ENCODE peak calls at places on chromosomes 7 and 10, in four cellular contexts. One of them, this sample, is unnamed.

GRCh38 chr7:51376420-51377092 is 59.9 kb upstream of the COBL start:
- DNase-seq in left ventricle myocardium inferior: no peak
- DNase-seq in fibroblast of mammary gland: peak
- DNase-seq in Karpas-422: no peak
- DNase-seq in this sample: peak

GRCh38 chr10:17805921-17806577 is 3.1 kb upstream of the MRC1 start:
- DNase-seq in left ventricle myocardium inferior: no peak
- DNase-seq in fibroblast of mammary gland: no peak
- DNase-seq in Karpas-422: peak
- DNase-seq in this sample: no peak

GRCh38 chr10:120588311-120588710 is 131.3 kb downstream of the PLPP4 start:
- DNase-seq in left ventricle myocardium inferior: no peak
- DNase-seq in fibroblast of mammary gland: no peak
- DNase-seq in Karpas-422: no peak
- DNase-seq in this sample: no peak

GRCh38 chr10:12782537-12782936 is 219.0 kb downstream of the CCDC3 start:
- DNase-seq in left ventricle myocardium inferior: peak
- DNase-seq in fibroblast of mammary gland: peak
- DNase-seq in Karpas-422: peak
- DNase-seq in this sample: peak

GRCh38 chr7:55423891-55424290 is 58.8 kb downstream of the LANCL2 start:
- DNase-seq in left ventricle myocardium inferior: no peak
- DNase-seq in fibroblast of mammary gland: peak
- DNase-seq in Karpas-422: no peak
- DNase-seq in this sample: peak

GRCh38 chr7:87225696-87226095 is 6.2 kb upstream of the TMEM243 start:
- DNase-seq in left ventricle myocardium inferior: no peak
- DNase-seq in fibroblast of mammary gland: peak
- DNase-seq in Karpas-422: no peak
- DNase-seq in this sample: peak

GRCh38 chr7:133704436-133704835 is 422.7 kb upstream of the LRGUK start:
- DNase-seq in left ventricle myocardium inferior: no peak
- DNase-seq in fibroblast of mammary gland: no peak
- DNase-seq in Karpas-422: no peak
- DNase-seq in this sample: no peak

GRCh38 chr7:121262969-121263368 is 65.8 kb upstream of the WNT16 start:
- DNase-seq in left ventricle myocardium inferior: no peak
- DNase-seq in fibroblast of mammary gland: no peak
- DNase-seq in Karpas-422: no peak
- DNase-seq in this sample: no peak

GRCh38 chr10:33653584-33654367 is 319.3 kb upstream of the NRP1 start:
- DNase-seq in left ventricle myocardium inferior: no peak
- DNase-seq in fibroblast of mammary gland: peak
- DNase-seq in Karpas-422: no peak
- DNase-seq in this sample: no peak

GRCh38 chr10:107417446-107417845 is 252.9 kb upstream of the SORCS1 start:
- DNase-seq in left ventricle myocardium inferior: no peak
- DNase-seq in fibroblast of mammary gland: peak
- DNase-seq in Karpas-422: no peak
- DNase-seq in this sample: no peak

GRCh38 chr7:3065724-3066143 is 22.1 kb upstream of the CARD11 start:
- DNase-seq in left ventricle myocardium inferior: no peak
- DNase-seq in fibroblast of mammary gland: peak
- DNase-seq in Karpas-422: peak
- DNase-seq in this sample: peak

GRCh38 chr7:40698214-40698920 is 563.6 kb downstream of the SUGCT start:
- DNase-seq in left ventricle myocardium inferior: no peak
- DNase-seq in fibroblast of mammary gland: no peak
- DNase-seq in Karpas-422: no peak
- DNase-seq in this sample: no peak

GRCh38 chr7:22001345-22002004 is 55.8 kb upstream of the CDCA7L start:
- DNase-seq in left ventricle myocardium inferior: no peak
- DNase-seq in fibroblast of mammary gland: peak
- DNase-seq in Karpas-422: peak
- DNase-seq in this sample: peak

GRCh38 chr7:34748244-34749039 is 90.4 kb downstream of the NPSR1 start:
- DNase-seq in left ventricle myocardium inferior: peak
- DNase-seq in fibroblast of mammary gland: peak
- DNase-seq in Karpas-422: no peak
- DNase-seq in this sample: peak

GRCh38 chr7:143416565-143417149 is 8.0 kb upstream of the EPHA1 start:
- DNase-seq in left ventricle myocardium inferior: no peak
- DNase-seq in fibroblast of mammary gland: peak
- DNase-seq in Karpas-422: peak
- DNase-seq in this sample: peak

GRCh38 chr7:26675143-26675887 is 189.1 kb downstream of the SKAP2 start:
- DNase-seq in left ventricle myocardium inferior: no peak
- DNase-seq in fibroblast of mammary gland: peak
- DNase-seq in Karpas-422: no peak
- DNase-seq in this sample: no peak

GRCh38 chr7:143507094-143507518 is 29.4 kb downstream of the TAS2R41 start:
- DNase-seq in left ventricle myocardium inferior: no peak
- DNase-seq in fibroblast of mammary gland: peak
- DNase-seq in Karpas-422: no peak
- DNase-seq in this sample: no peak

GRCh38 chr10:103557455-103557854 is 64.0 kb downstream of the NEURL1 start:
- DNase-seq in left ventricle myocardium inferior: no peak
- DNase-seq in fibroblast of mammary gland: no peak
- DNase-seq in Karpas-422: no peak
- DNase-seq in this sample: no peak

GRCh38 chr7:91883676-91884362 is 3.3 kb upstream of the MTERF1 start:
- DNase-seq in left ventricle myocardium inferior: no peak
- DNase-seq in fibroblast of mammary gland: no peak
- DNase-seq in Karpas-422: no peak
- DNase-seq in this sample: peak

GRCh38 chr10:114940735-114941134 is 2.7 kb downstream of the TRUB1 start:
- DNase-seq in left ventricle myocardium inferior: no peak
- DNase-seq in fibroblast of mammary gland: peak
- DNase-seq in Karpas-422: no peak
- DNase-seq in this sample: peak

GRCh38 chr10:25308278-25308677 is 133.5 kb downstream of the GPR158 start:
- DNase-seq in left ventricle myocardium inferior: no peak
- DNase-seq in fibroblast of mammary gland: no peak
- DNase-seq in Karpas-422: no peak
- DNase-seq in this sample: no peak

GRCh38 chr7:121544726-121545125 is 148.6 kb upstream of the FAM3C start:
- DNase-seq in left ventricle myocardium inferior: no peak
- DNase-seq in fibroblast of mammary gland: peak
- DNase-seq in Karpas-422: no peak
- DNase-seq in this sample: peak

GRCh38 chr7:20216637-20217036 is 547 bp downstream of the MACC1 start:
- DNase-seq in left ventricle myocardium inferior: no peak
- DNase-seq in fibroblast of mammary gland: no peak
- DNase-seq in Karpas-422: no peak
- DNase-seq in this sample: no peak

GRCh38 chr7:20218261-20218660 is 1.1 kb upstream of the MACC1 start:
- DNase-seq in left ventricle myocardium inferior: no peak
- DNase-seq in fibroblast of mammary gland: no peak
- DNase-seq in Karpas-422: no peak
- DNase-seq in this sample: no peak

GRCh38 chr7:20219446-20220292 is 2.5 kb upstream of the MACC1 start:
- DNase-seq in left ventricle myocardium inferior: peak
- DNase-seq in fibroblast of mammary gland: peak
- DNase-seq in Karpas-422: peak
- DNase-seq in this sample: peak

GRCh38 chr7:20219062-20219445 is 1.9 kb upstream of the MACC1 start:
- DNase-seq in left ventricle myocardium inferior: no peak
- DNase-seq in fibroblast of mammary gland: no peak
- DNase-seq in Karpas-422: peak
- DNase-seq in this sample: no peak

GRCh38 chr7:20217193-20217948 is at the start of gene MACC1:
- DNase-seq in left ventricle myocardium inferior: no peak
- DNase-seq in fibroblast of mammary gland: no peak
- DNase-seq in Karpas-422: peak
- DNase-seq in this sample: no peak
- H3K4me3 ChIP-seq in left ventricle myocardium inferior: no peak
- H3K4me3 ChIP-seq in fibroblast of mammary gland: no peak
- H3K4me3 ChIP-seq in Karpas-422: peak
- H3K4me3 ChIP-seq in this sample: no peak

GRCh38 chr7:64882341-64883112 is 20.5 kb upstream of the ZNF273 start:
- DNase-seq in left ventricle myocardium inferior: peak
- DNase-seq in fibroblast of mammary gland: peak
- DNase-seq in Karpas-422: no peak
- DNase-seq in this sample: no peak
- H3K4me3 ChIP-seq in left ventricle myocardium inferior: peak
- H3K4me3 ChIP-seq in fibroblast of mammary gland: peak
- H3K4me3 ChIP-seq in Karpas-422: no peak
- H3K4me3 ChIP-seq in this sample: peak

GRCh38 chr10:132708936-132709335 is 77.0 kb downstream of the NKX6-2 start:
- DNase-seq in left ventricle myocardium inferior: no peak
- DNase-seq in fibroblast of mammary gland: no peak
- DNase-seq in Karpas-422: no peak
- DNase-seq in this sample: no peak
- H3K4me3 ChIP-seq in left ventricle myocardium inferior: no peak
- H3K4me3 ChIP-seq in fibroblast of mammary gland: no peak
- H3K4me3 ChIP-seq in Karpas-422: no peak
- H3K4me3 ChIP-seq in this sample: no peak

GRCh38 chr10:79410315-79411094 is 34.9 kb downstream of the ZCCHC24 start:
- DNase-seq in left ventricle myocardium inferior: no peak
- DNase-seq in fibroblast of mammary gland: peak
- DNase-seq in Karpas-422: no peak
- DNase-seq in this sample: no peak
- H3K4me3 ChIP-seq in left ventricle myocardium inferior: no peak
- H3K4me3 ChIP-seq in fibroblast of mammary gland: no peak
- H3K4me3 ChIP-seq in Karpas-422: no peak
- H3K4me3 ChIP-seq in this sample: no peak

This sample was measured in mesenchymal stem cell.